ENCODE peak calls at places on chromosomes 1 and 21, in four cellular contexts. W is PC-3, V is H54, R is retina. N is an unnamed sample.

GRCh38 chr1:42529724-42530161 is 66.7 kb downstream of the CCDC30 start:
- DNase-seq in R (no peak), W (peak; percentile 76), V (peak; percentile 15), N (no peak)

GRCh38 chr1:218971166-218971565 is 202.5 kb upstream of the LYPLAL1 start:
- DNase-seq in R (no peak), W (no peak), V (no peak), N (no peak)

GRCh38 chr1:28172690-28173150 is 3.8 kb downstream of the PTAFR start:
- DNase-seq in W (no peak), R (no peak), V (no peak), N (no peak)

GRCh38 chr1:3068400-3069361 is at the start of gene PRDM16:
- DNase-seq in R (peak; percentile 57), W (peak; percentile 61), V (peak; percentile 90), N (no peak)

GRCh38 chr1:107879927-107880326 is 85.1 kb downstream of the VAV3 start:
- DNase-seq in V (no peak), W (no peak), R (no peak), N (no peak)

GRCh38 chr21:41489329-41489728 is 18.6 kb downstream of the TMPRSS2 start:
- DNase-seq in W (no peak), R (no peak), V (no peak), N (no peak)

GRCh38 chr1:44489481-44489880 is 84.4 kb downstream of the RNF220 start:
- DNase-seq in V (peak; percentile 69), R (no peak), W (peak; percentile 52), N (no peak)

GRCh38 chr1:29332204-29332603 is 95.9 kb downstream of the PTPRU start:
- DNase-seq in W (peak; percentile 60), V (peak; percentile 19), R (no peak), N (no peak)

N was measured in gastrocnemius medialis.